ENCODE peak calls at places on chromosomes 3 and 15, in ten cellular contexts. M is HepG2; E is lung; H is neural progenitor cell; C is CD8-positive, alpha-beta T cell; K is cardiac muscle cell; Z is thoracic aorta; S is tibial artery; T is GM23338; G is MM.1S. N is an unnamed sample.

GRCh38 chr3:132448211-132448961 is 31.1 kb downstream of the DNAJC13 start:
- DNase-seq in M (no peak), E (no peak), H (no peak), C (no peak), K (peak; percentile 73), Z (peak; percentile 34), S (peak; percentile 75), T (no peak), G (peak; percentile 67), N (peak; percentile 31)

GRCh38 chr15:59522988-59523461 is 85.0 kb downstream of the FAM81A start:
- DNase-seq in M (no peak), E (no peak), H (no peak), C (peak; percentile 61), K (no peak), Z (no peak), S (no peak), T (peak; percentile 13), G (no peak), N (no peak)

GRCh38 chr15:83115410-83115809 is 8.0 kb downstream of the TM6SF1 start:
- DNase-seq in M (no peak), E (no peak), H (no peak), C (no peak), K (no peak), Z (no peak), S (no peak), T (no peak), G (no peak), N (no peak)

GRCh38 chr3:34139566-34139965 is 341.1 kb downstream of the PDCD6IP start:
- DNase-seq in M (no peak), E (no peak), H (no peak), C (no peak), K (no peak), Z (no peak), S (no peak), T (no peak), G (no peak), N (no peak)

GRCh38 chr3:51682526-51682925 is 11.5 kb downstream of the TEX264 start:
- DNase-seq in M (no peak), E (no peak), H (no peak), C (no peak), K (no peak), Z (no peak), S (no peak), T (no peak), G (no peak), N (no peak)

GRCh38 chr15:32677238-32677750 is 35.8 kb downstream of the SCG5 start:
- DNase-seq in M (peak; percentile 96), E (no peak), H (peak; percentile 46), C (no peak), K (no peak), Z (no peak), S (no peak), T (no peak), G (no peak), N (no peak)

GRCh38 chr3:139954146-139954545 is 19.2 kb downstream of the CLSTN2 start:
- DNase-seq in M (no peak), E (no peak), H (no peak), C (no peak), K (no peak), Z (no peak), S (no peak), T (no peak), G (no peak), N (no peak)

GRCh38 chr15:25844981-25845680 is 18.0 kb downstream of the ATP10A start:
- DNase-seq in M (no peak), E (no peak), H (no peak), C (no peak), K (no peak), Z (no peak), S (no peak), T (no peak), G (no peak), N (no peak)

GRCh38 chr3:127791221-127791913 is 30.9 kb downstream of the MGLL start:
- DNase-seq in M (no peak), E (no peak), H (peak; percentile 52), C (no peak), K (peak; percentile 51), Z (no peak), S (no peak), T (peak; percentile 67), G (peak; percentile 36), N (peak; percentile 62)

GRCh38 chr3:148214695-148215094 is 483.0 kb upstream of the AGTR1 start:
- DNase-seq in M (no peak), E (no peak), H (no peak), C (no peak), K (no peak), Z (no peak), S (no peak), T (no peak), G (no peak), N (no peak)

GRCh38 chr3:148221303-148221702 is 476.4 kb upstream of the AGTR1 start:
- DNase-seq in M (no peak), E (no peak), H (no peak), C (no peak), K (no peak), Z (no peak), S (no peak), T (no peak), G (no peak), N (no peak)

GRCh38 chr3:148218222-148218621 is 479.5 kb upstream of the AGTR1 start:
- DNase-seq in M (no peak), E (no peak), H (no peak), C (no peak), K (peak; percentile 42), Z (no peak), S (peak; percentile 22), T (no peak), G (no peak), N (no peak)

GRCh38 chr3:148223266-148223665 is 474.4 kb upstream of the AGTR1 start:
- DNase-seq in M (no peak), E (no peak), H (no peak), C (no peak), K (no peak), Z (no peak), S (no peak), T (no peak), G (no peak), N (no peak)

DNA sequence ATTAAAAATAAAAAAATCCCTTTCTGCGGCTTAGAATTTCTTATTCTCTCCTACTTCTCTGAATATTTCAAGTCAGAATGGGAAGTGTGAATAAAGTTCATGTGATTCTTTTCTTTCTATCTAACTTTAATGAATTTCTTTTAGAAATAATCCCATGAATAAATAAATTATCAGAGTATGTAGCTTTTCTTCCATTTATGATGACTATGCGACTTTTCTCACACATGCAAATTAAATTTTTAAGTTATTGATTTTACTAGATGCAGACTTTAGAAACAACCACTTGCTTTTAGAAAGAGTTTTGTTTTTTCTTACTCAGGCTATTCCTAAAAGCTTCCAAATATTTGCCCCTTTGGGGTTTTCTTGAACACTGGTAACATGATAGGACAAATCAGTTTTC is 477.7 kb upstream of the AGTR1 start:
- DNase-seq in M (no peak), E (no peak), H (no peak), C (no peak), K (no peak), Z (no peak), S (no peak), T (no peak), G (no peak), N (no peak)
- H3K4me3 ChIP-seq in M (no peak overlapping the region), E (no peak overlapping the region), H (no peak overlapping the region), C (no peak overlapping the region), K (no peak overlapping the region), Z (no peak overlapping the region), S (no peak overlapping the region), T (no peak overlapping the region), G (no peak overlapping the region), N (no peak overlapping the region)

GRCh38 chr3:117348881-117349280 is 639.3 kb downstream of the TUSC7 start:
- DNase-seq in M (no peak), E (no peak), H (no peak), C (no peak), K (no peak), Z (no peak), S (no peak), T (no peak), G (no peak), N (no peak)
- H3K4me1 ChIP-seq in M (no peaks in the 10 kb centered on the region), E (no peaks in the 10 kb centered on the region), H (no peaks in the 10 kb centered on the region), C (no peaks in the 10 kb centered on the region), K (no peaks in the 10 kb centered on the region), Z (no peaks in the 10 kb centered on the region), S (no peaks in the 10 kb centered on the region), T (no peaks in the 10 kb centered on the region), G (no peaks in the 10 kb centered on the region), N (no peaks in the 10 kb centered on the region)

GRCh38 chr3:45841380-45841700 is 579 bp downstream of the LZTFL1 start:
- DNase-seq in M (peak; percentile 3), E (no peak), H (peak; percentile 41), C (peak; percentile 40), K (peak; percentile 26), Z (no peak), S (no peak), T (peak; percentile 26), G (peak; percentile 25), N (peak; percentile 35)
- TF ChIP-seq CTCF in M (no peak), E (no peak), H (no peak), C (no peak), K (no peak), Z (no peak), S (no peak), T (no peak), G (no peak), N (no peak)

GRCh38 chr3:192573240-192573639 is 154.1 kb downstream of the FGF12 start:
- DNase-seq in M (no peak), E (no peak), H (no peak), C (no peak), K (no peak), Z (no peak), S (no peak), T (no peak), G (no peak), N (no peak)

GRCh38 chr3:192570757-192571156 is 156.6 kb downstream of the FGF12 start:
- DNase-seq in M (no peak), E (no peak), H (no peak), C (no peak), K (peak; percentile 19), Z (no peak), S (no peak), T (no peak), G (no peak), N (no peak)

GRCh38 chr3:192566706-192567290 is 160.5 kb downstream of the FGF12 start:
- DNase-seq in M (peak; percentile 45), E (peak; percentile 71), H (peak; percentile 80), C (peak; percentile 49), K (peak; percentile 92), Z (peak; percentile 36), S (peak; percentile 81), T (peak; percentile 86), G (peak; percentile 77), N (peak; percentile 61)

GRCh38 chr3:192570315-192570714 is 157.0 kb downstream of the FGF12 start:
- DNase-seq in M (no peak), E (no peak), H (no peak), C (no peak), K (no peak), Z (no peak), S (no peak), T (no peak), G (no peak), N (no peak)

DNA sequence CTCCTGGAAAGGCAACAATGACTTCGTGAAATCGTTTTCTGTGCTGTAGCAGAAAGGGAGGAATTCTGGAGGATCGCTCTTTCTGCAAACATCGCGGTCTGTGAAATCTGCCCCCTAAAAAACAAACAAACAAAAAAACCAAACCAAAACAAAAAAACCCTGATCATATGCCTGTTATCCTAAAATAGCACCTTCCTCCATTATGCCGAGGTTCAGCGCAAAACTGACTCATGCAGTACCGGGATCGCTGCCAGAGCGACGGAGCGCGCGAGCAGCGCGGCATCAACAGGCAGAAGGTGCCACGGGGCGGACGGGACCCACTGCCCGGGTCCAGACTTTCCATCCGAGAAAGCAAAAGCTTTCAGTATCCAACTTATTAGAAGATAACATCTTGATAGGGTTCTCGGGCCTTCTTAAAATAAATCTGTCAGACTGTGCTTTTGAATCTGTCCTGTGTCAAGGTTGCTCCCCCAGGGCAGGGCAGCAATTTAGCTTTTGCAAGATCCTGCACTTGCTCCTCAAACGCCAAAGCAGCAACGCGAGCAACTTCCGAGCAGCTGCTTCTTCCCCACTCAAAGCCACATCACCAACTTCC is 156.0 kb downstream of the FGF12 start:
- DNase-seq in M (no peak), E (no peak), H (no peak), C (no peak), K (peak; percentile 53), Z (no peak), S (peak; percentile 36), T (no peak), G (no peak), N (peak; percentile 17)
- H3K4me3 ChIP-seq in M (no peak overlapping the region), E (no peak overlapping the region), H (no peak overlapping the region), C (no peak overlapping the region), K (no peak overlapping the region), Z (peak overlapping the region; percentile 71), S (peak overlapping the region; percentile 49), T (no peak overlapping the region), G (no peak overlapping the region), N (no peak overlapping the region)